ENCODE peak calls at places on chromosomes 1 and 21, in six cellular contexts. O is astrocyte of the spinal cord, W is psoas muscle, K is neural crest cell, E is body of pancreas, X is cardiac fibroblast. H is an unnamed sample.

GRCh38 chr1:67213164-67213563 is 46.9 kb downstream of the IL23R start:
- DNase-seq in O (no peak), W (no peak), K (no peak), E (no peak), X (peak; percentile 31), H (no peak)

GRCh38 chr1:172630868-172631267 is 28.0 kb upstream of the FASLG start:
- DNase-seq in O (no peak), W (no peak), K (no peak), E (no peak), X (peak; percentile 32), H (no peak)

GRCh38 chr1:26019641-26020315 is 1.8 kb upstream of the EXTL1 start:
- DNase-seq in O (peak; percentile 30), W (no peak), K (no peak), E (no peak), X (peak; percentile 68), H (no peak)

GRCh38 chr1:33637846-33638440 is 165.5 kb downstream of the ZSCAN20 start:
- DNase-seq in O (no peak), W (no peak), K (no peak), E (no peak), X (no peak), H (no peak)

GRCh38 chr1:6209661-6210605 is 4.0 kb downstream of the RNF207 start:
- DNase-seq in O (no peak), W (no peak), K (peak; percentile 30), E (no peak), X (no peak), H (no peak)

GRCh38 chr1:12764016-12764415 is 9.5 kb upstream of the PRAMEF12 start:
- DNase-seq in O (no peak), W (no peak), K (no peak), E (no peak), X (no peak), H (no peak)

GRCh38 chr1:244970236-244970652 is 105.9 kb upstream of the HNRNPU start:
- DNase-seq in O (peak; percentile 85), W (peak; percentile 90), K (peak; percentile 74), E (peak; percentile 71), X (peak; percentile 80), H (no peak)

GRCh38 chr1:42963378-42964005 is 4.8 kb upstream of the SLC2A1 start:
- DNase-seq in O (peak; percentile 82), W (no peak), K (no peak), E (no peak), X (peak; percentile 78), H (no peak)

GRCh38 chr21:43933146-43933673 is 68.2 kb downstream of the AGPAT3 start:
- DNase-seq in O (no peak), W (peak; percentile 11), K (no peak), E (no peak), X (no peak), H (no peak)

GRCh38 chr1:164932580-164932979 is 373.6 kb downstream of the PBX1 start:
- DNase-seq in O (no peak), W (no peak), K (no peak), E (no peak), X (no peak), H (no peak)

GRCh38 chr1:3219005-3219724 is 150.2 kb downstream of the PRDM16 start:
- DNase-seq in O (peak; percentile 52), W (peak; percentile 67), K (peak; percentile 55), E (peak; percentile 93), X (peak; percentile 6), H (no peak)

GRCh38 chr1:235923466-235924008 is 56.8 kb upstream of the LYST start:
- DNase-seq in O (peak; percentile 43), W (no peak), K (no peak), E (no peak), X (peak; percentile 61), H (no peak)

GRCh38 chr1:91506071-91506470 is 5.4 kb downstream of the CDC7 start:
- DNase-seq in O (no peak), W (no peak), K (no peak), E (no peak), X (no peak), H (no peak)

GRCh38 chr1:154767315-154768240 is 102.5 kb downstream of the KCNN3 start:
- DNase-seq in O (peak; percentile 47), W (no peak), K (no peak), E (no peak), X (peak; percentile 64), H (no peak)

GRCh38 chr1:230070321-230071208 is 3.5 kb downstream of the GALNT2 start:
- DNase-seq in O (no peak), W (no peak), K (no peak), E (no peak), X (no peak), H (no peak)

GRCh38 chr1:79929356-79929755 is 922.8 kb upstream of the ADGRL4 start:
- DNase-seq in O (peak; percentile 9), W (no peak), K (no peak), E (no peak), X (peak; percentile 9), H (no peak)

GRCh38 chr21:26732442-26733221 is 112.6 kb downstream of the ADAMTS1 start:
- DNase-seq in O (peak; percentile 55), W (peak; percentile 58), K (peak; percentile 42), E (peak; percentile 55), X (peak; percentile 66), H (no peak)

GRCh38 chr1:44719318-44719717 is 11.7 kb downstream of the RNU5D-1 start:
- DNase-seq in O (no peak), W (no peak), K (no peak), E (no peak), X (no peak), H (no peak)

GRCh38 chr1:39850606-39851216 is 32.6 kb downstream of the TRIT1 start:
- DNase-seq in O (no peak), W (no peak), K (no peak), E (no peak), X (no peak), H (no peak)

GRCh38 chr1:62037274-62037673 is 157.4 kb upstream of the L1TD1 start:
- DNase-seq in O (no peak), W (no peak), K (no peak), E (no peak), X (no peak), H (no peak)

GRCh38 chr21:45116066-45116465 is 41.7 kb downstream of the ADARB1 start:
- DNase-seq in O (no peak), W (no peak), K (no peak), E (no peak), X (no peak), H (no peak)

GRCh38 chr1:243477676-243478075 is 221.8 kb downstream of the SDCCAG8 start:
- DNase-seq in O (no peak), W (no peak), K (no peak), E (no peak), X (peak; percentile 30), H (no peak)

DNA sequence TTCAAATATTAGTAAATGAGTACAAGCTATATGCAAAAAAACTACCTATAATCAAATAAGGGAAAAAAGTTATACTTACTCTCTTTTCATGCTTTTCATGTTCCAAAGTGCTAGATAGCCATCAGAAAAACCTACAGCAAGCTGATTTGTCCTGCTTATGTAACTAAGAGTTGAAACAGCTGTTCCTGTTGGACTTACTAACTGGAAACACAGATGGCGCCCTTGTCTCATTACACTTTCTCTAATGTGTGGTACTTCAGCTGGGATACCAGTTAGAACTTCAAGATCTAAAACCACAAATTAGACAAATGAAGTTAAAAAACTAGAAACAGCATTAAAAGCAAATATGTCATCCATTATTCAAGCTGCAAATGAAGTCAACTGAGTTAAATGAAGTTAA is 24.3 kb downstream of the AHCTF1 start:
- DNase-seq in O (peak; percentile 62), W (no peak), K (no peak), E (peak; percentile 33), X (peak; percentile 76), H (no peak)
- TF ChIP-seq CTCF in O (peak; percentile 52), W (peak; percentile 45), K (peak; percentile 64), E (peak; percentile 32), X (peak; percentile 53), H (peak; percentile 63)

GRCh38 chr1:46244656-46245371 is 2.7 kb upstream of the RAD54L start:
- DNase-seq in O (no peak), W (no peak), K (no peak), E (no peak), X (peak; percentile 56), H (no peak)
- TF ChIP-seq CTCF in O (peak; percentile 29), W (peak; percentile 24), K (peak; percentile 53), E (no peak), X (peak; percentile 38), H (peak; percentile 38)

GRCh38 chr1:95916616-95917015 is 682.6 kb downstream of the RWDD3 start:
- DNase-seq in O (peak; percentile 8), W (no peak), K (no peak), E (no peak), X (peak; percentile 25), H (no peak)
- TF ChIP-seq CTCF in O (peak; percentile 54), W (no peak), K (peak; percentile 59), E (no peak), X (peak; percentile 44), H (peak; percentile 10)

DNA sequence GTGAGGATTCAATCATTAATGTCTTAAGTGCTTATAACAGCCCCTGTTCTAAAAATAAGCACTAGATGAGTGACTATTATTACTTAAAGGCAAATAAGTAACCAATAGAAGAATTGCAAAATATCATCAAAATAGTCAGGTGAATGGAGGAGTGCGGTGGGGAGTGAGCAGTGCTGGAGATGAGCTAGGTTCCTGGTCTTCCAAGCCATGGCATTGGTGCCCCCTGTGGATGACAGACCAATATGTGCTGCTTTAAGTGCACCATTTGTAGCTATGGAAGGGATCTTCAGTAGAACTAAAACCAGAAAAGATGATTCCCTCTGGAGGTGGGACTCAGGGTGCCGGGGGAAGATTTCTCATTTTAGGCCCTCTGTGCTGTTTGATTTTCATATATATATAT is 46.1 kb upstream of the SLC30A1 start:
- DNase-seq in O (peak; percentile 28), W (no peak), K (no peak), E (no peak), X (peak; percentile 56), H (no peak)
- TF ChIP-seq CTCF in O (peak; percentile 34), W (peak; percentile 6), K (peak; percentile 22), E (no peak), X (peak; percentile 40), H (peak; percentile 32)

GRCh38 chr1:156465747-156466365 is 34.7 kb downstream of the MEF2D start:
- DNase-seq in O (no peak), W (no peak), K (no peak), E (no peak), X (peak; percentile 81), H (no peak)
- TF ChIP-seq CTCF in O (peak; percentile 31), W (no peak), K (no peak), E (no peak), X (peak; percentile 24), H (no peak)

GRCh38 chr1:224503161-224504118 is 68.8 kb upstream of the WDR26 start:
- DNase-seq in O (peak; percentile 92), W (peak; percentile 96), K (peak; percentile 40), E (peak; percentile 97), X (peak; percentile 78), H (peak; percentile 60)
- TF ChIP-seq CTCF in O (peak; percentile 18), W (peak; percentile 19), K (peak; percentile 34), E (no peak), X (no peak), H (no peak)

GRCh38 chr1:227257964-227258363 is 60.3 kb downstream of the CDC42BPA start:
- DNase-seq in O (no peak), W (no peak), K (no peak), E (no peak), X (no peak), H (no peak)
- TF ChIP-seq CTCF in O (peak; percentile 4), W (no peak), K (no peak), E (no peak), X (no peak), H (no peak)

GRCh38 chr1:182198006-182198605 is 136.6 kb upstream of the ZNF648 start:
- DNase-seq in O (no peak), W (no peak), K (no peak), E (no peak), X (no peak), H (no peak)
- TF ChIP-seq CTCF in O (peak; percentile 26), W (no peak), K (peak; percentile 22), E (no peak), X (no peak), H (peak; percentile 9)